ENCODE peak calls at places on chromosomes 1 and 21, in ten cellular contexts. K is EL; D is stomach; O is activated T-cell treated with anti-CD3 and anti-CD28 coated beads, Interleukin-2, amount 50 U/mL, for 72 hours; I is ACHN; B is activated B cell treated with CpG ODN at 0.5 μM for 24 hours; U is mesenteric fat pad; Y is cardiac muscle cell; L is immature natural killer cell; S is HTR-8/SVneo. E is an unnamed sample.

GRCh38 chr1:30407862-30408580 is 315.4 kb downstream of the MATN1 start:
- DNase-seq in D (peak; percentile 15), Y (peak; percentile 29), O (no peak), B (no peak), U (peak; percentile 59), I (no peak), S (no peak), L (no peak), K (peak; percentile 52), E (no peak)

GRCh38 chr1:183203094-183203493 is 17.0 kb downstream of the LAMC2 start:
- DNase-seq in K (no peak), L (no peak), B (no peak), Y (no peak), S (no peak), I (no peak), O (no peak), D (no peak), U (no peak), E (no peak)

GRCh38 chr21:34737115-34737514 is 68.3 kb downstream of the CLIC6 start:
- DNase-seq in D (no peak), U (no peak), I (no peak), S (no peak), O (no peak), K (peak; percentile 28), L (no peak), B (no peak), Y (no peak), E (no peak)

GRCh38 chr1:96473791-96474452 is 247.7 kb upstream of the PTBP2 start:
- DNase-seq in D (no peak), I (peak; percentile 7), K (peak; percentile 83), O (no peak), Y (peak; percentile 20), B (no peak), U (no peak), S (peak; percentile 43), L (no peak), E (no peak)

GRCh38 chr21:43994646-43995045 is 17.5 kb upstream of the TRAPPC10 start:
- DNase-seq in Y (no peak), I (no peak), D (no peak), K (no peak), B (no peak), L (no peak), O (no peak), S (no peak), U (no peak), E (no peak)

GRCh38 chr21:41045534-41046268 is 122.3 kb upstream of the BACE2 start:
- DNase-seq in S (no peak), U (no peak), Y (no peak), B (no peak), I (peak; percentile 7), D (peak; percentile 64), K (no peak), L (no peak), O (no peak), E (no peak)

GRCh38 chr1:117657031-117657430 is 51.2 kb downstream of the TENT5C start:
- DNase-seq in U (no peak), B (no peak), D (no peak), O (peak; percentile 47), K (peak; percentile 84), L (no peak), Y (peak; percentile 84), I (peak; percentile 44), S (peak; percentile 65), E (no peak)

GRCh38 chr1:235588916-235589515 is 60.6 kb downstream of the GNG4 start:
- DNase-seq in I (peak; percentile 9), O (no peak), L (no peak), K (peak; percentile 29), B (no peak), Y (peak; percentile 78), U (no peak), D (no peak), S (peak; percentile 42), E (no peak)

GRCh38 chr1:107865627-107866026 is 99.4 kb downstream of the VAV3 start:
- DNase-seq in L (no peak), S (no peak), K (no peak), O (no peak), D (no peak), U (no peak), I (no peak), Y (no peak), B (no peak), E (no peak)

GRCh38 chr1:172823534-172823933 is 164.6 kb downstream of the FASLG start:
- DNase-seq in S (no peak), B (no peak), Y (peak; percentile 15), L (no peak), I (peak; percentile 9), D (no peak), K (peak; percentile 85), U (no peak), O (no peak), E (no peak)

GRCh38 chr1:156821801-156822200 is 5.2 kb upstream of the SH2D2A start:
- DNase-seq in B (no peak), K (peak; percentile 71), D (no peak), I (no peak), L (peak; percentile 48), Y (peak; percentile 74), S (no peak), U (no peak), O (peak; percentile 68), E (no peak)

GRCh38 chr1:48206371-48206770 is 16.1 kb upstream of the SLC5A9 start:
- DNase-seq in B (no peak), U (no peak), O (no peak), L (no peak), Y (no peak), K (no peak), S (no peak), I (no peak), D (no peak), E (no peak)

GRCh38 chr1:101128851-101129250 is 103.3 kb upstream of the DPH5 start:
- DNase-seq in L (peak; percentile 44), B (no peak), K (no peak), U (no peak), I (no peak), D (no peak), Y (no peak), S (no peak), O (no peak), E (no peak)

GRCh38 chr1:156429308-156430060 is 60.5 kb downstream of the RHBG start:
- DNase-seq in I (no peak), O (no peak), D (no peak), L (no peak), U (no peak), Y (no peak), B (no peak), K (no peak), S (no peak), E (no peak)

GRCh38 chr1:156108664-156109241 is 5.8 kb upstream of the LMNA start:
- DNase-seq in D (no peak), B (no peak), L (no peak), S (no peak), Y (no peak), I (no peak), K (no peak), O (no peak), U (no peak), E (no peak)